ENCODE peak calls at places on chromosomes 13 and 19, in six cellular contexts. H is amniotic stem cell; V is activated naive CD4-positive, alpha-beta T cell; A is RPMI7951; R is fibroblast of pulmonary artery; K is activated effector memory CD4-positive, alpha-beta T cell treated with Interleukin-2 at 50 U/mL for 16 hours. N is an unnamed sample.
A peak's percentile ranks its signal among the peaks of the same experiment; 100 is the strongest.

GRCh38 chr13:25371608-25372274 is at the start of gene ATP8A2:
- DNase-seq in A (no peak), R (no peak), H (no peak), K (no peak), V (no peak), N (no peak)

GRCh38 chr13:112958127-112958989 is 10.7 kb upstream of the MCF2L start:
- DNase-seq in H (no peak), R (no peak), V (no peak), A (no peak), K (no peak), N (no peak)

GRCh38 chr19:51372649-51373504 is at the start of gene NKG7:
- DNase-seq in A (no peak), V (no peak), K (peak; percentile 62), R (no peak), H (no peak), N (no peak)

GRCh38 chr19:6813659-6814058 is 41.2 kb downstream of the VAV1 start:
- DNase-seq in H (no peak), K (no peak), V (no peak), R (no peak), A (no peak), N (no peak)

GRCh38 chr19:12913011-12913561 is 6.0 kb downstream of the SYCE2 start:
- DNase-seq in K (no peak), R (peak; percentile 83), A (peak; percentile 31), H (no peak), V (no peak), N (no peak)

GRCh38 chr13:31011193-31011860 is 78.9 kb downstream of the TEX26 start:
- DNase-seq in R (no peak), A (no peak), H (no peak), V (no peak), K (no peak), N (no peak)

GRCh38 chr19:33486936-33487793 is 34.4 kb downstream of the PEPD start:
- DNase-seq in R (no peak), V (no peak), H (no peak), A (no peak), K (no peak), N (no peak)

GRCh38 chr19:38707512-38708114 is 36.7 kb downstream of the CAPN12 start:
- DNase-seq in V (no peak), A (peak; percentile 72), H (no peak), K (no peak), R (peak; percentile 65), N (no peak)

GRCh38 chr13:101155920-101156319 is 260.4 kb downstream of the NALCN start:
- DNase-seq in V (no peak), H (no peak), K (no peak), A (no peak), R (no peak), N (no peak)

GRCh38 chr13:37701306-37701705 is 102.7 kb upstream of the POSTN start:
- DNase-seq in H (no peak), K (no peak), R (peak; percentile 96), V (no peak), A (peak; percentile 31), N (no peak)

GRCh38 chr19:33005440-33005839 is 33.4 kb downstream of the FAAP24 start:
- DNase-seq in A (no peak), K (no peak), R (no peak), H (no peak), V (no peak), N (no peak)

GRCh38 chr19:39595950-39596349 is 6.4 kb upstream of the LGALS13 start:
- DNase-seq in V (no peak), K (no peak), R (no peak), A (peak; percentile 39), H (no peak), N (no peak)

GRCh38 chr13:111006508-111007031 is 91.7 kb upstream of the ANKRD10 start:
- DNase-seq in R (peak; percentile 89), A (peak; percentile 81), H (no peak), K (no peak), V (no peak), N (no peak)

GRCh38 chr13:49308104-49308875 is 60.6 kb downstream of the CDADC1 start:
- DNase-seq in K (no peak), V (no peak), R (peak; percentile 76), H (no peak), A (no peak), N (no peak)

GRCh38 chr19:44647144-44647543 is 3.4 kb downstream of the PVR start:
- DNase-seq in V (no peak), R (no peak), K (no peak), A (no peak), H (no peak), N (no peak)

GRCh38 chr19:21023901-21024300 is 3.4 kb downstream of the ZNF430 start:
- DNase-seq in V (no peak), R (no peak), K (no peak), A (peak; percentile 9), H (peak; percentile 5), N (no peak)

GRCh38 chr19:32881766-32882165 is 12.2 kb upstream of the SLC7A9 start:
- DNase-seq in K (no peak), A (no peak), R (no peak), V (no peak), H (no peak), N (no peak)

GRCh38 chr13:52707375-52707774 is 32.2 kb downstream of the CNMD start:
- DNase-seq in H (no peak), A (no peak), K (no peak), V (no peak), R (no peak), N (no peak)

GRCh38 chr13:97914537-97914936 is 38.9 kb upstream of the IPO5 start:
- DNase-seq in H (no peak), K (no peak), A (no peak), R (no peak), V (no peak), N (no peak)

GRCh38 chr13:32811297-32811800 is 204.9 kb upstream of the KL start:
- DNase-seq in K (no peak), A (peak; percentile 62), H (no peak), R (no peak), V (no peak), N (no peak)

GRCh38 chr13:37326319-37326718 is 220.9 kb upstream of the CSNK1A1L start:
- DNase-seq in A (no peak), H (no peak), K (no peak), V (no peak), R (peak; percentile 27), N (no peak)

GRCh38 chr19:16266586-16266942 is 58.1 kb upstream of the KLF2 start:
- DNase-seq in H (no peak), A (no peak), K (peak; percentile 70), V (peak; percentile 35), R (no peak), N (no peak)

GRCh38 chr13:48186722-48187121 is 46.3 kb upstream of the ITM2B start:
- DNase-seq in H (no peak), R (no peak), K (no peak), V (no peak), A (no peak), N (no peak)

GRCh38 chr13:45715351-45715750 is 13.2 kb downstream of the CBY2 start:
- DNase-seq in H (no peak), A (no peak), K (no peak), R (no peak), V (no peak), N (no peak)

GRCh38 chr19:16814526-16815100 is 14.6 kb upstream of the SIN3B start:
- DNase-seq in K (no peak), H (no peak), A (no peak), V (no peak), R (peak; percentile 63), N (no peak)

GRCh38 chr19:42286349-42287016 is 15.4 kb upstream of the PRR19 start:
- DNase-seq in V (no peak), K (no peak), R (peak; percentile 58), H (no peak), A (no peak), N (no peak)

GRCh38 chr13:32917504-32917903 is 98.7 kb upstream of the KL start:
- DNase-seq in K (no peak), A (no peak), V (no peak), R (peak; percentile 33), H (no peak), N (no peak)

N was measured in kidney epithelial cell.